ENCODE peak calls at places on chromosomes 12 and 14, in ten cellular contexts. D is AML-193; N is stimulated activated CD8-positive, alpha-beta memory T cell treated with anti-CD3 and anti-CD28 coated beads, Interleukin-15, amount 100 ng/mL, for 4 hours; A is GM19239; J is nucleus accumbens; Y is suprapubic skin; P is COR-L47; C is activated naive CD4-positive, alpha-beta T cell treated with anti-CD3 and anti-CD28 coated beads, Interleukin-2, amount 50 U/mL, for 16 hours; K is hypothalamus; O is NCI-H510A treated with DMSO at 0.1 percent for 48 hours. R is an unnamed sample.

GRCh38 chr12:114286145-114286544 is 119.8 kb downstream of the TBX5 start:
- DNase-seq in O (no peak), J (no peak), N (no peak), C (no peak), D (no peak), K (no peak), P (no peak), A (no peak), Y (no peak), R (no peak)

GRCh38 chr12:84599539-84599938 is 313.1 kb downstream of the SLC6A15 start:
- DNase-seq in C (no peak), O (no peak), P (peak; percentile 9), N (no peak), K (no peak), Y (no peak), A (no peak), J (no peak), D (no peak), R (no peak)

GRCh38 chr12:39443704-39444234 is 849 bp upstream of the KIF21A start:
- DNase-seq in C (no peak), D (no peak), N (no peak), Y (no peak), J (no peak), A (no peak), O (no peak), P (no peak), K (no peak), R (no peak)

GRCh38 chr14:81738946-81739659 is 205.4 kb upstream of the SEL1L start:
- DNase-seq in K (no peak), N (no peak), O (no peak), D (no peak), P (no peak), C (no peak), Y (no peak), J (no peak), A (no peak), R (no peak)

GRCh38 chr12:25362646-25363045 is 111.9 kb upstream of the KRAS start:
- DNase-seq in C (no peak), N (no peak), K (no peak), J (no peak), A (no peak), O (no peak), P (no peak), D (no peak), Y (no peak), R (no peak)

GRCh38 chr12:563899-564298 is 99.3 kb downstream of the NINJ2 start:
- DNase-seq in D (no peak), K (no peak), A (no peak), J (no peak), Y (no peak), N (no peak), O (no peak), P (no peak), C (no peak), R (no peak)

GRCh38 chr14:98138666-98139065 is 1133.3 kb downstream of the BCL11B start:
- DNase-seq in K (no peak), Y (no peak), N (peak; percentile 14), O (no peak), C (peak; percentile 64), A (peak; percentile 4), D (peak; percentile 1), J (no peak), P (no peak), R (no peak)

GRCh38 chr14:73058923-73059311 is 583 bp downstream of the RBM25 start:
- DNase-seq in P (peak; percentile 21), K (peak; percentile 57), O (peak; percentile 24), Y (peak; percentile 74), D (peak; percentile 41), C (no peak), A (peak; percentile 33), N (no peak), J (peak; percentile 40), R (no peak)

GRCh38 chr12:47797432-47797831 is 22.3 kb downstream of the HDAC7 start:
- DNase-seq in Y (no peak), P (peak; percentile 14), D (no peak), A (peak; percentile 74), J (peak; percentile 20), C (peak; percentile 39), N (no peak), O (no peak), K (peak; percentile 27), R (no peak)

GRCh38 chr14:104897286-104898194 is 27.1 kb upstream of the PLD4 start:
- DNase-seq in N (no peak), J (no peak), O (no peak), Y (peak; percentile 67), A (no peak), C (no peak), P (no peak), K (no peak), D (no peak), R (no peak)

GRCh38 chr14:22848391-22849164 is 12.2 kb downstream of the MMP14 start:
- DNase-seq in A (no peak), Y (peak; percentile 93), J (peak; percentile 22), K (peak; percentile 8), N (no peak), P (no peak), D (no peak), C (no peak), O (no peak), R (no peak)

GRCh38 chr14:89504084-89504483 is 87.1 kb upstream of the FOXN3 start:
- DNase-seq in D (no peak), O (no peak), K (no peak), P (no peak), C (no peak), J (no peak), A (no peak), Y (no peak), N (no peak), R (no peak)

GRCh38 chr14:72549026-72549425 is 344.9 kb downstream of the DPF3 start:
- DNase-seq in C (no peak), N (no peak), Y (no peak), O (no peak), J (peak; percentile 12), K (no peak), P (no peak), D (no peak), A (no peak), R (no peak)

GRCh38 chr14:96267336-96267735 is 11.3 kb downstream of the BDKRB1 start:
- DNase-seq in A (no peak), O (peak; percentile 45), N (no peak), K (no peak), J (no peak), P (peak; percentile 87), Y (peak; percentile 82), C (no peak), D (no peak), R (no peak)

GRCh38 chr12:47277972-47278448 is 198.3 kb upstream of the AMIGO2 start:
- DNase-seq in Y (no peak), C (no peak), K (no peak), N (no peak), O (no peak), J (no peak), A (no peak), D (peak; percentile 38), P (no peak), R (no peak)

GRCh38 chr12:57628280-57629191 is 4.5 kb downstream of the B4GALNT1 start:
- DNase-seq in N (no peak), O (no peak), J (no peak), A (no peak), Y (no peak), C (no peak), P (no peak), K (no peak), D (no peak), R (no peak)

GRCh38 chr12:2339022-2339431 is 286.2 kb downstream of the CACNA1C start:
- DNase-seq in O (no peak), J (no peak), P (no peak), Y (no peak), K (no peak), D (peak; percentile 70), A (no peak), C (no peak), N (no peak), R (no peak)

GRCh38 chr12:12717586-12718381 is 616 bp downstream of the CDKN1B start:
- DNase-seq in N (no peak), A (no peak), D (peak; percentile 45), P (no peak), J (no peak), Y (no peak), K (peak; percentile 51), O (no peak), C (no peak), R (no peak)

R was measured in esophagus squamous epithelium.